ENCODE peak calls at places on chromosomes 6 and 20, in eight cellular contexts. M, P, R, H, F, L, S and V are unnamed samples.

GRCh38 chr6:107704377-107705013 is 119.6 kb downstream of the SCML4 start:
- DNase-seq in S (no peak), P (no peak), F (peak), R (no peak), H (peak), L (no peak), M (no peak), V (peak)

GRCh38 chr6:36464233-36464632 is 21.4 kb downstream of the KCTD20 start:
- DNase-seq in F (no peak), M (no peak), P (no peak), R (no peak), L (no peak), S (no peak), H (no peak), V (no peak)

GRCh38 chr20:19047040-19047950 is 165.1 kb upstream of the SLC24A3 start:
- DNase-seq in M (no peak), L (peak), F (no peak), H (no peak), P (no peak), S (no peak), R (no peak), V (no peak)

GRCh38 chr6:105452924-105453756 is 50.3 kb upstream of the PREP start:
- DNase-seq in M (peak), S (peak), R (no peak), H (no peak), L (no peak), P (no peak), F (no peak), V (no peak)

GRCh38 chr6:3592371-3592941 is 135.6 kb upstream of the SLC22A23 start:
- DNase-seq in F (no peak), L (no peak), P (no peak), R (no peak), M (no peak), S (no peak), H (no peak), V (no peak)

GRCh38 chr6:30164714-30165113 is 1.4 kb downstream of the TRIM15 start:
- DNase-seq in H (no peak), P (no peak), F (no peak), R (no peak), L (no peak), S (no peak), M (no peak), V (no peak)

GRCh38 chr6:7153807-7154206 is 46.0 kb downstream of the RREB1 start:
- DNase-seq in P (no peak), R (no peak), S (no peak), L (no peak), M (no peak), F (no peak), H (no peak), V (no peak)

GRCh38 chr6:106631356-106631755 is 2.0 kb downstream of the QRSL1 start:
- DNase-seq in P (no peak), L (no peak), H (no peak), R (no peak), M (no peak), F (no peak), S (no peak), V (no peak)

GRCh38 chr6:13724174-13724573 is 12.5 kb upstream of the RANBP9 start:
- DNase-seq in H (no peak), P (no peak), F (peak), R (no peak), M (no peak), L (no peak), S (no peak), V (no peak)

GRCh38 chr6:21831531-21832291 is 238.2 kb downstream of the SOX4 start:
- DNase-seq in R (no peak), H (peak), F (peak), L (no peak), S (no peak), M (no peak), P (no peak), V (no peak)

GRCh38 chr6:152004036-152004566 is 196.6 kb downstream of the ESR1 start:
- DNase-seq in L (no peak), P (no peak), R (no peak), F (no peak), S (no peak), H (no peak), M (no peak), V (no peak)

GRCh38 chr6:149899926-149900619 is 2.2 kb upstream of the RAET1E start:
- DNase-seq in P (no peak), S (no peak), H (no peak), L (no peak), F (no peak), R (no peak), M (no peak), V (no peak)

GRCh38 chr6:39416026-39416425 is 93.5 kb upstream of the KCNK16 start:
- DNase-seq in R (no peak), P (no peak), S (no peak), H (no peak), F (no peak), M (no peak), L (no peak), V (no peak)

GRCh38 chr6:89215391-89215790 is 1.8 kb downstream of the GABRR1 start:
- DNase-seq in F (no peak), P (no peak), M (no peak), S (no peak), H (no peak), R (no peak), L (no peak), V (no peak)

GRCh38 chr6:25354078-25354940 is 75.1 kb downstream of the CARMIL1 start:
- DNase-seq in P (no peak), R (no peak), S (no peak), H (no peak), F (peak), M (no peak), L (no peak), V (no peak)

GRCh38 chr6:159106627-159107241 is 61.9 kb upstream of the TAGAP start:
- DNase-seq in R (peak), M (peak), F (peak), S (peak), H (peak), L (peak), P (peak), V (peak)

GRCh38 chr20:23967616-23967979 is 21.0 kb downstream of the GGTLC1 start:
- DNase-seq in S (no peak), H (no peak), L (no peak), P (no peak), F (no peak), M (no peak), R (no peak), V (no peak)

GRCh38 chr20:50792708-50793574 is 1.9 kb upstream of the BCAS4 start:
- DNase-seq in S (no peak), R (no peak), P (no peak), L (no peak), H (peak), M (no peak), F (no peak), V (peak)

GRCh38 chr6:73515204-73516101 is 5.4 kb downstream of the EEF1A1 start:
- DNase-seq in H (peak), M (peak), R (no peak), P (peak), F (peak), S (no peak), L (peak), V (peak)

GRCh38 chr6:139584599-139584998 is 210.2 kb upstream of the CITED2 start:
- DNase-seq in P (no peak), F (no peak), M (no peak), H (no peak), S (no peak), R (no peak), L (no peak), V (no peak)

GRCh38 chr6:106629859-106630163 is 433 bp downstream of the QRSL1 start:
- DNase-seq in F (no peak), L (no peak), M (no peak), S (no peak), H (no peak), R (no peak), P (no peak), V (no peak)

GRCh38 chr6:147506704-147507114 is 1.8 kb upstream of the SAMD5 start:
- DNase-seq in L (peak), H (peak), P (no peak), M (no peak), F (peak), R (peak), S (no peak), V (peak)

GRCh38 chr20:37469531-37469930 is 51.5 kb upstream of the NNAT start:
- DNase-seq in M (no peak), H (no peak), P (no peak), F (no peak), L (no peak), S (no peak), R (no peak), V (no peak)